ENCODE peak calls at places on chromosomes 6 and 20, in five cellular contexts. F, G, D, A and T are unnamed samples.

GRCh38 chr6:22737331-22737730 is 168.0 kb downstream of the HDGFL1 start:
- DNase-seq in F (no peak), G (peak; percentile 51), D (peak; percentile 53), A (peak; percentile 17), T (peak; percentile 56)

GRCh38 chr20:48260370-48260769 is 475.1 kb upstream of the SULF2 start:
- DNase-seq in F (no peak), G (no peak), D (no peak), A (no peak), T (no peak)

GRCh38 chr6:167974644-167975344 is 22.7 kb upstream of the KIF25 start:
- DNase-seq in F (no peak), G (peak; percentile 16), D (peak; percentile 32), A (no peak), T (peak; percentile 65)

GRCh38 chr20:9269280-9269971 is 200.5 kb downstream of the PLCB4 start:
- DNase-seq in F (no peak), G (peak; percentile 60), D (peak; percentile 71), A (no peak), T (no peak)

GRCh38 chr6:170212051-170212756 is 78.7 kb downstream of the DLL1 start:
- DNase-seq in F (no peak), G (no peak), D (no peak), A (no peak), T (no peak)

GRCh38 chr20:38965264-38965663 is 3.1 kb downstream of the DHX35 start:
- DNase-seq in F (no peak), G (no peak), D (no peak), A (no peak), T (no peak)

GRCh38 chr20:57040924-57041323 is 225.5 kb downstream of the BMP7 start:
- DNase-seq in F (no peak), G (peak; percentile 19), D (peak; percentile 4), A (peak; percentile 51), T (peak; percentile 68)

GRCh38 chr6:161303628-161304340 is 29.9 kb upstream of the AGPAT4 start:
- DNase-seq in F (no peak), G (peak; percentile 41), D (peak; percentile 55), A (peak; percentile 52), T (peak; percentile 70)

GRCh38 chr20:20034486-20034885 is 17.3 kb downstream of the NAA20 start:
- DNase-seq in F (no peak), G (peak; percentile 31), D (no peak), A (no peak), T (no peak)

GRCh38 chr6:46972521-46972920 is 50.8 kb upstream of the ADGRF5 start:
- DNase-seq in F (no peak), G (no peak), D (no peak), A (no peak), T (no peak)

GRCh38 chr20:40757087-40757486 is 68.1 kb upstream of the MAFB start:
- DNase-seq in F (peak; percentile 60), G (no peak), D (no peak), A (peak; percentile 65), T (no peak)

GRCh38 chr6:156544046-156544445 is 233.1 kb upstream of the ARID1B start:
- DNase-seq in F (no peak), G (no peak), D (no peak), A (no peak), T (no peak)

GRCh38 chr6:52839124-52840055 is 1.2 kb downstream of the GSTA5 start:
- DNase-seq in F (peak; percentile 44), G (peak; percentile 45), D (peak; percentile 62), A (peak; percentile 58), T (peak; percentile 87)

GRCh38 chr20:5135363-5136012 is 8.7 kb downstream of the CDS2 start:
- DNase-seq in F (no peak), G (no peak), D (no peak), A (no peak), T (no peak)

GRCh38 chr6:132730560-132730959 is 16.7 kb upstream of the VNN1 start:
- DNase-seq in F (no peak), G (peak; percentile 55), D (peak; percentile 94), A (peak; percentile 50), T (peak; percentile 86)

GRCh38 chr6:170583736-170584180 is 679 bp downstream of the PDCD2 start:
- DNase-seq in F (peak; percentile 7), G (no peak), D (peak; percentile 1), A (no peak), T (no peak)

GRCh38 chr6:106122306-106122940 is 36.3 kb downstream of the PRDM1 start:
- DNase-seq in F (no peak), G (no peak), D (no peak), A (no peak), T (no peak)

GRCh38 chr6:133983099-133983939 is 30.3 kb downstream of the TBPL1 start:
- DNase-seq in F (no peak), G (peak; percentile 76), D (peak; percentile 53), A (peak; percentile 45), T (peak; percentile 62)

GRCh38 chr6:2839982-2840793 is 1.5 kb downstream of the SERPINB1 start:
- DNase-seq in F (no peak), G (no peak), D (no peak), A (peak; percentile 72), T (peak; percentile 48)

GRCh38 chr6:2842139-2842552 is 483 bp upstream of the SERPINB1 start:
- DNase-seq in F (no peak), G (no peak), D (no peak), A (no peak), T (no peak)

GRCh38 chr6:2839195-2839981 is 2.3 kb downstream of the SERPINB1 start:
- DNase-seq in F (no peak), G (peak; percentile 78), D (peak; percentile 83), A (peak; percentile 83), T (peak; percentile 98)

GRCh38 chr6:2841264-2842138 is at the start of gene SERPINB1:
- DNase-seq in F (peak; percentile 18), G (peak; percentile 92), D (peak; percentile 97), A (peak; percentile 86), T (peak; percentile 83)

GRCh38 chr6:2840794-2841061 is 935 bp downstream of the SERPINB1 start:
- DNase-seq in F (no peak), G (no peak), D (no peak), A (no peak), T (no peak)
- H3K4me2 ChIP-seq in F (no peak overlapping the region), G (peak overlapping the region; percentile 98), D (peak overlapping the region; percentile 71), A (peak overlapping the region; percentile 69), T (peak overlapping the region; percentile 94)

GRCh38 chr20:36574278-36575065 is 1.1 kb downstream of the TGIF2 start:
- DNase-seq in F (peak; percentile 46), G (peak; percentile 59), D (peak; percentile 38), A (peak; percentile 32), T (peak; percentile 46)
- H3K4me2 ChIP-seq in F (peak overlapping the region; percentile 74), G (peak overlapping the region; percentile 80), D (peak overlapping the region; percentile 95), A (peak overlapping the region; percentile 86), T (peak overlapping the region; percentile 98)

GRCh38 chr6:1244941-1245340 is 67.0 kb upstream of the FOXQ1 start:
- DNase-seq in F (no peak), G (no peak), D (no peak), A (no peak), T (no peak)

GRCh38 chr6:1242021-1242420 is 69.9 kb upstream of the FOXQ1 start:
- DNase-seq in F (no peak), G (no peak), D (no peak), A (no peak), T (no peak)

GRCh38 chr6:1242439-1242838 is 69.5 kb upstream of the FOXQ1 start:
- DNase-seq in F (no peak), G (no peak), D (peak; percentile 49), A (no peak), T (no peak)

GRCh38 chr6:1247058-1247457 is 64.8 kb upstream of the FOXQ1 start:
- DNase-seq in F (no peak), G (no peak), D (no peak), A (no peak), T (peak; percentile 15)

DNA sequence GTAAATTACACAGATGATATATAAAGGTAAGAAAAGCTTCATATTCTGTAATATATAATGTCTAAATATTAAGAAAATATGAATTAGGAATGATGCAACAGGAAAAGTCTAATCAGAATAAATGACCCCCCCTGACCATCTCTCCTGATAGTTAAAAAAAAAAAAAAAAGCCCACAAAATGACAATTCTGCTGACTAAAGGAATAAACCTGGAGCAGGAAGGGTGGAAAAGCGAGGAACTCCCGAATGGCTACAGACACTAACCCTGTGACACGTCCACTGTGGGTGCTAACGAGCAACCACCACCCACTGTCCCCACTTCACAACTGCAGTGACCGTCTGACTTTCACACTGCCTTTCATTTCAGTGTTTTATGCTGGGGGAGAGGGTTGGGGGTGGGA is 67.6 kb upstream of the FOXQ1 start:
- DNase-seq in F (no peak), G (no peak), D (no peak), A (no peak), T (no peak)
- H3K4me2 ChIP-seq in F (no peak overlapping the region), G (no peak overlapping the region), D (no peak overlapping the region), A (no peak overlapping the region), T (no peak overlapping the region)

DNA sequence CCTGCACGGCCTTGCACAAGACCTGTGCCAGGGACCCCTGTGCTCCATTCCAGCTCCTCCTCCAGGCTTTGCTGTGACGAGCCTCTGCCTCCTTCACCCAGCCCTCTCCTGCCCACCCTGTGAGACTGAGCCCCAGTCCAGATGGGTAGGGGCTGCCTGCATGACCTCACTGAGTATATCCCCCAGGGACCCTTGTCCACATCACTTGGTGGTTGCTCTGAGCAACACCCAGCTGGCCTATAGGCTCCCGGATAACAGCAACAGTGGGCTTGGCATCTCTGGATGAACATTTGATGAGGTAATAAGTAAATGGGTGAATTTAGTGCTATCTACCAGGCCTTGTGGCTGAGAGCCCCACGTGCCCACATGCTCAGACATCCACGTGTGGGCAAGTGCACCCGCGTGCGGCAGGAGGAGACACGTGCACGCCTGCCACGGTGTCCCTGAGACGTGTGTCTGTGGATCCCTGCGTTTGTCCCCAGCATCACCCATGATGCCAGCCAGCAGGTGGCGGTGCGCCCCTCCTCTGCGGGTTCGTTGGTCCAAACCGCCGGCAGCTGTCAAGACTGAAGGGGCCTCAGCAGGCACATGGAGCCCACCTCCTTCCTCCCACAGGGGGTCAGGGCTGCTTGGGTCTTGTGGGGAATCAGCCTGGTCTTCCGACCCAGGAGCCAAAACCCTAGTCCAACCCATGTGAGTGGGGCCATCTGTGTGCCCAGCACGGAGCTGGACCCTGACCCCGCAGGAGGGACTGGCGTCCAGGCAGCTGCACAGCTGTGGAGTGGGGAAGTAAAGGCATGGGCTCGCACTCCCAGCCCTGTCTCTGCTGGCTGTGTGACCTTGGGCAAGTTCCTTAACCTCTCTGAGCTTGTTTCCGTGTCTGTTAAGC is 45.9 kb downstream of the FGD2 start:
- DNase-seq in F (peak; percentile 87), G (peak; percentile 58), D (peak; percentile 61), A (peak; percentile 65), T (peak; percentile 86)
- H3K4me2 ChIP-seq in F (peak overlapping the region; percentile 24), G (no peak overlapping the region), D (no peak overlapping the region), A (no peak overlapping the region), T (peak overlapping the region; percentile 13)

DNA sequence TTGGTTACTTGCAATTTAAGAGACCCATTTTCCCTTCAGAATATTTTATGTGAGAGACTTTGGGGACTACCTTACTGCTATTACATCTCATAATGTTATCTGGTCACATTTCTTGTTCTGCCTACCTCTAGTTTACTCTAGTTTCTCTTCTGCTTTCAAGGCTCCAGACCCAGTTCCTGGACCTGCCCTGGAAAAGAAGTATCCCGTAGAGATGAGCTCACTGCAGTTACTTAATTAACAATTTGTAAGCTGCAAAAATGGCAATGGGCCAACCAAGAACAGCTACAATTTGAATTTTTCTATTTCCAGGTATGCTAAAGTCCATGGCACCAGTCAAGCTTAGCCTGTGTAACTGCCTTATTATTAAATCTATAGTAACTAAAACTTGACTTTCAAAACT is 25.0 kb downstream of the TAB2 start:
- DNase-seq in F (no peak), G (no peak), D (no peak), A (no peak), T (no peak)
- H3K4me2 ChIP-seq in F (no peak overlapping the region), G (no peak overlapping the region), D (no peak overlapping the region), A (no peak overlapping the region), T (no peak overlapping the region)